ENCODE peak calls at places on chromosomes 7 and 10, in seven cellular contexts. One of them, this sample, is unnamed.

GRCh38 chr10:114081911-114082583 is 38.4 kb downstream of the ADRB1 start:
- DNase-seq in GM12865: no peak
- DNase-seq in activated CD4-positive, alpha-beta T cell treated with anti-CD3 and anti-CD28 coated beads, Interleukin-2, amount 10 ng/mL, durations not matched to agents 7 days and 5 days: no peak
- DNase-seq in lower leg skin: no peak
- DNase-seq in GM12892: no peak
- DNase-seq in stimulated activated CD4-positive, alpha-beta T cell treated with anti-CD3 and anti-CD28 coated beads, Interleukin-1b, Interleukin-23, amount 100 ng/mL, for 4 hours: no peak
- DNase-seq in mesenteric fat pad: no peak
- DNase-seq in this sample: no peak

GRCh38 chr10:90674927-90675326 is 182.9 kb downstream of the HTR7 start:
- DNase-seq in GM12865: no peak
- DNase-seq in mesenteric fat pad: no peak
- DNase-seq in GM12892: no peak
- DNase-seq in stimulated activated CD4-positive, alpha-beta T cell treated with anti-CD3 and anti-CD28 coated beads, Interleukin-1b, Interleukin-23, amount 100 ng/mL, for 4 hours: no peak
- DNase-seq in lower leg skin: peak
- DNase-seq in activated CD4-positive, alpha-beta T cell treated with anti-CD3 and anti-CD28 coated beads, Interleukin-2, amount 10 ng/mL, durations not matched to agents 7 days and 5 days: no peak
- DNase-seq in this sample: no peak

GRCh38 chr7:148912758-148913541 is 28.9 kb upstream of the EZH2 start:
- DNase-seq in mesenteric fat pad: no peak
- DNase-seq in GM12865: peak
- DNase-seq in stimulated activated CD4-positive, alpha-beta T cell treated with anti-CD3 and anti-CD28 coated beads, Interleukin-1b, Interleukin-23, amount 100 ng/mL, for 4 hours: no peak
- DNase-seq in GM12892: no peak
- DNase-seq in lower leg skin: no peak
- DNase-seq in activated CD4-positive, alpha-beta T cell treated with anti-CD3 and anti-CD28 coated beads, Interleukin-2, amount 10 ng/mL, durations not matched to agents 7 days and 5 days: peak
- DNase-seq in this sample: no peak

GRCh38 chr10:70122742-70123141 is 9.9 kb downstream of the AIFM2 start:
- DNase-seq in lower leg skin: no peak
- DNase-seq in activated CD4-positive, alpha-beta T cell treated with anti-CD3 and anti-CD28 coated beads, Interleukin-2, amount 10 ng/mL, durations not matched to agents 7 days and 5 days: no peak
- DNase-seq in stimulated activated CD4-positive, alpha-beta T cell treated with anti-CD3 and anti-CD28 coated beads, Interleukin-1b, Interleukin-23, amount 100 ng/mL, for 4 hours: no peak
- DNase-seq in mesenteric fat pad: no peak
- DNase-seq in GM12892: no peak
- DNase-seq in GM12865: no peak
- DNase-seq in this sample: no peak

GRCh38 chr10:132627736-132628512 is 90.3 kb downstream of the INPP5A start:
- DNase-seq in stimulated activated CD4-positive, alpha-beta T cell treated with anti-CD3 and anti-CD28 coated beads, Interleukin-1b, Interleukin-23, amount 100 ng/mL, for 4 hours: no peak
- DNase-seq in activated CD4-positive, alpha-beta T cell treated with anti-CD3 and anti-CD28 coated beads, Interleukin-2, amount 10 ng/mL, durations not matched to agents 7 days and 5 days: no peak
- DNase-seq in GM12865: no peak
- DNase-seq in GM12892: no peak
- DNase-seq in mesenteric fat pad: no peak
- DNase-seq in lower leg skin: no peak
- DNase-seq in this sample: no peak

GRCh38 chr10:46267132-46267985 is 19.4 kb upstream of the ANTXRL start:
- DNase-seq in lower leg skin: no peak
- DNase-seq in activated CD4-positive, alpha-beta T cell treated with anti-CD3 and anti-CD28 coated beads, Interleukin-2, amount 10 ng/mL, durations not matched to agents 7 days and 5 days: no peak
- DNase-seq in mesenteric fat pad: no peak
- DNase-seq in stimulated activated CD4-positive, alpha-beta T cell treated with anti-CD3 and anti-CD28 coated beads, Interleukin-1b, Interleukin-23, amount 100 ng/mL, for 4 hours: no peak
- DNase-seq in GM12892: no peak
- DNase-seq in GM12865: no peak
- DNase-seq in this sample: no peak

GRCh38 chr10:45279702-45280101 is 35.7 kb downstream of the OR13A1 start:
- DNase-seq in activated CD4-positive, alpha-beta T cell treated with anti-CD3 and anti-CD28 coated beads, Interleukin-2, amount 10 ng/mL, durations not matched to agents 7 days and 5 days: no peak
- DNase-seq in lower leg skin: no peak
- DNase-seq in mesenteric fat pad: no peak
- DNase-seq in stimulated activated CD4-positive, alpha-beta T cell treated with anti-CD3 and anti-CD28 coated beads, Interleukin-1b, Interleukin-23, amount 100 ng/mL, for 4 hours: no peak
- DNase-seq in GM12865: no peak
- DNase-seq in GM12892: no peak
- DNase-seq in this sample: no peak

GRCh38 chr7:106176414-106177294 is 64.5 kb upstream of the SYPL1 start:
- DNase-seq in stimulated activated CD4-positive, alpha-beta T cell treated with anti-CD3 and anti-CD28 coated beads, Interleukin-1b, Interleukin-23, amount 100 ng/mL, for 4 hours: peak
- DNase-seq in activated CD4-positive, alpha-beta T cell treated with anti-CD3 and anti-CD28 coated beads, Interleukin-2, amount 10 ng/mL, durations not matched to agents 7 days and 5 days: peak
- DNase-seq in lower leg skin: peak
- DNase-seq in GM12865: peak
- DNase-seq in GM12892: peak
- DNase-seq in mesenteric fat pad: peak
- DNase-seq in this sample: peak

GRCh38 chr7:90629306-90629918 is 33.3 kb downstream of the CDK14 start:
- DNase-seq in GM12865: peak
- DNase-seq in stimulated activated CD4-positive, alpha-beta T cell treated with anti-CD3 and anti-CD28 coated beads, Interleukin-1b, Interleukin-23, amount 100 ng/mL, for 4 hours: no peak
- DNase-seq in activated CD4-positive, alpha-beta T cell treated with anti-CD3 and anti-CD28 coated beads, Interleukin-2, amount 10 ng/mL, durations not matched to agents 7 days and 5 days: peak
- DNase-seq in lower leg skin: no peak
- DNase-seq in mesenteric fat pad: no peak
- DNase-seq in GM12892: no peak
- DNase-seq in this sample: no peak

GRCh38 chr7:100483728-100484635 is at the start of gene NYAP1:
- DNase-seq in GM12892: no peak
- DNase-seq in GM12865: peak
- DNase-seq in lower leg skin: no peak
- DNase-seq in stimulated activated CD4-positive, alpha-beta T cell treated with anti-CD3 and anti-CD28 coated beads, Interleukin-1b, Interleukin-23, amount 100 ng/mL, for 4 hours: peak
- DNase-seq in mesenteric fat pad: no peak
- DNase-seq in activated CD4-positive, alpha-beta T cell treated with anti-CD3 and anti-CD28 coated beads, Interleukin-2, amount 10 ng/mL, durations not matched to agents 7 days and 5 days: peak
- DNase-seq in this sample: no peak

GRCh38 chr7:94656925-94657731 is 1.2 kb upstream of the SGCE start:
- DNase-seq in activated CD4-positive, alpha-beta T cell treated with anti-CD3 and anti-CD28 coated beads, Interleukin-2, amount 10 ng/mL, durations not matched to agents 7 days and 5 days: peak
- DNase-seq in GM12892: no peak
- DNase-seq in stimulated activated CD4-positive, alpha-beta T cell treated with anti-CD3 and anti-CD28 coated beads, Interleukin-1b, Interleukin-23, amount 100 ng/mL, for 4 hours: peak
- DNase-seq in lower leg skin: no peak
- DNase-seq in mesenteric fat pad: no peak
- DNase-seq in GM12865: peak
- DNase-seq in this sample: no peak

GRCh38 chr7:81484266-81484665 is 285.6 kb downstream of the HGF start:
- DNase-seq in lower leg skin: no peak
- DNase-seq in GM12865: peak
- DNase-seq in GM12892: no peak
- DNase-seq in activated CD4-positive, alpha-beta T cell treated with anti-CD3 and anti-CD28 coated beads, Interleukin-2, amount 10 ng/mL, durations not matched to agents 7 days and 5 days: no peak
- DNase-seq in mesenteric fat pad: no peak
- DNase-seq in stimulated activated CD4-positive, alpha-beta T cell treated with anti-CD3 and anti-CD28 coated beads, Interleukin-1b, Interleukin-23, amount 100 ng/mL, for 4 hours: no peak
- DNase-seq in this sample: no peak

GRCh38 chr10:119270893-119271361 is 63.6 kb downstream of the GRK5 start:
- DNase-seq in stimulated activated CD4-positive, alpha-beta T cell treated with anti-CD3 and anti-CD28 coated beads, Interleukin-1b, Interleukin-23, amount 100 ng/mL, for 4 hours: peak
- DNase-seq in mesenteric fat pad: peak
- DNase-seq in GM12892: peak
- DNase-seq in activated CD4-positive, alpha-beta T cell treated with anti-CD3 and anti-CD28 coated beads, Interleukin-2, amount 10 ng/mL, durations not matched to agents 7 days and 5 days: peak
- DNase-seq in lower leg skin: no peak
- DNase-seq in GM12865: peak
- DNase-seq in this sample: peak

GRCh38 chr7:151537818-151538561 is 18.3 kb upstream of the RHEB start:
- DNase-seq in mesenteric fat pad: no peak
- DNase-seq in activated CD4-positive, alpha-beta T cell treated with anti-CD3 and anti-CD28 coated beads, Interleukin-2, amount 10 ng/mL, durations not matched to agents 7 days and 5 days: no peak
- DNase-seq in stimulated activated CD4-positive, alpha-beta T cell treated with anti-CD3 and anti-CD28 coated beads, Interleukin-1b, Interleukin-23, amount 100 ng/mL, for 4 hours: no peak
- DNase-seq in GM12892: no peak
- DNase-seq in GM12865: no peak
- DNase-seq in lower leg skin: no peak
- DNase-seq in this sample: no peak

GRCh38 chr10:125213541-125214282 is 53.3 kb upstream of the CTBP2 start:
- DNase-seq in lower leg skin: no peak
- DNase-seq in GM12892: no peak
- DNase-seq in mesenteric fat pad: no peak
- DNase-seq in GM12865: no peak
- DNase-seq in activated CD4-positive, alpha-beta T cell treated with anti-CD3 and anti-CD28 coated beads, Interleukin-2, amount 10 ng/mL, durations not matched to agents 7 days and 5 days: no peak
- DNase-seq in stimulated activated CD4-positive, alpha-beta T cell treated with anti-CD3 and anti-CD28 coated beads, Interleukin-1b, Interleukin-23, amount 100 ng/mL, for 4 hours: no peak
- DNase-seq in this sample: no peak

GRCh38 chr7:51304729-51305128 is 11.9 kb downstream of the COBL start:
- DNase-seq in activated CD4-positive, alpha-beta T cell treated with anti-CD3 and anti-CD28 coated beads, Interleukin-2, amount 10 ng/mL, durations not matched to agents 7 days and 5 days: no peak
- DNase-seq in stimulated activated CD4-positive, alpha-beta T cell treated with anti-CD3 and anti-CD28 coated beads, Interleukin-1b, Interleukin-23, amount 100 ng/mL, for 4 hours: no peak
- DNase-seq in lower leg skin: no peak
- DNase-seq in GM12892: no peak
- DNase-seq in GM12865: no peak
- DNase-seq in mesenteric fat pad: no peak
- DNase-seq in this sample: no peak

GRCh38 chr7:111931958-111932357 is 274.2 kb downstream of the DOCK4 start:
- DNase-seq in activated CD4-positive, alpha-beta T cell treated with anti-CD3 and anti-CD28 coated beads, Interleukin-2, amount 10 ng/mL, durations not matched to agents 7 days and 5 days: no peak
- DNase-seq in GM12865: no peak
- DNase-seq in stimulated activated CD4-positive, alpha-beta T cell treated with anti-CD3 and anti-CD28 coated beads, Interleukin-1b, Interleukin-23, amount 100 ng/mL, for 4 hours: no peak
- DNase-seq in GM12892: no peak
- DNase-seq in mesenteric fat pad: no peak
- DNase-seq in lower leg skin: no peak
- DNase-seq in this sample: no peak

GRCh38 chr7:106126170-106126938 is 14.2 kb upstream of the SYPL1 start:
- DNase-seq in activated CD4-positive, alpha-beta T cell treated with anti-CD3 and anti-CD28 coated beads, Interleukin-2, amount 10 ng/mL, durations not matched to agents 7 days and 5 days: peak
- DNase-seq in mesenteric fat pad: no peak
- DNase-seq in lower leg skin: no peak
- DNase-seq in GM12892: no peak
- DNase-seq in GM12865: no peak
- DNase-seq in stimulated activated CD4-positive, alpha-beta T cell treated with anti-CD3 and anti-CD28 coated beads, Interleukin-1b, Interleukin-23, amount 100 ng/mL, for 4 hours: no peak
- DNase-seq in this sample: no peak

GRCh38 chr7:151785681-151785965 is 91.3 kb downstream of the PRKAG2 start:
- DNase-seq in mesenteric fat pad: no peak
- DNase-seq in activated CD4-positive, alpha-beta T cell treated with anti-CD3 and anti-CD28 coated beads, Interleukin-2, amount 10 ng/mL, durations not matched to agents 7 days and 5 days: no peak
- DNase-seq in lower leg skin: no peak
- DNase-seq in stimulated activated CD4-positive, alpha-beta T cell treated with anti-CD3 and anti-CD28 coated beads, Interleukin-1b, Interleukin-23, amount 100 ng/mL, for 4 hours: no peak
- DNase-seq in GM12865: no peak
- DNase-seq in GM12892: no peak
- DNase-seq in this sample: no peak

GRCh38 chr7:27143022-27143949 is at the start of gene HOXA5:
- DNase-seq in GM12892: no peak
- DNase-seq in lower leg skin: no peak
- DNase-seq in mesenteric fat pad: no peak
- DNase-seq in GM12865: peak
- DNase-seq in activated CD4-positive, alpha-beta T cell treated with anti-CD3 and anti-CD28 coated beads, Interleukin-2, amount 10 ng/mL, durations not matched to agents 7 days and 5 days: no peak
- DNase-seq in stimulated activated CD4-positive, alpha-beta T cell treated with anti-CD3 and anti-CD28 coated beads, Interleukin-1b, Interleukin-23, amount 100 ng/mL, for 4 hours: no peak
- DNase-seq in this sample: no peak

GRCh38 chr7:112485766-112486165 is 5.0 kb downstream of the LSMEM1 start:
- DNase-seq in GM12865: no peak
- DNase-seq in GM12892: no peak
- DNase-seq in stimulated activated CD4-positive, alpha-beta T cell treated with anti-CD3 and anti-CD28 coated beads, Interleukin-1b, Interleukin-23, amount 100 ng/mL, for 4 hours: no peak
- DNase-seq in lower leg skin: no peak
- DNase-seq in mesenteric fat pad: no peak
- DNase-seq in activated CD4-positive, alpha-beta T cell treated with anti-CD3 and anti-CD28 coated beads, Interleukin-2, amount 10 ng/mL, durations not matched to agents 7 days and 5 days: no peak
- DNase-seq in this sample: no peak

GRCh38 chr7:54901840-54902239 is 117.0 kb upstream of the EGFR start:
- DNase-seq in activated CD4-positive, alpha-beta T cell treated with anti-CD3 and anti-CD28 coated beads, Interleukin-2, amount 10 ng/mL, durations not matched to agents 7 days and 5 days: no peak
- DNase-seq in GM12892: no peak
- DNase-seq in lower leg skin: no peak
- DNase-seq in stimulated activated CD4-positive, alpha-beta T cell treated with anti-CD3 and anti-CD28 coated beads, Interleukin-1b, Interleukin-23, amount 100 ng/mL, for 4 hours: no peak
- DNase-seq in mesenteric fat pad: no peak
- DNase-seq in GM12865: no peak
- DNase-seq in this sample: no peak

GRCh38 chr7:16743207-16743606 is 10.3 kb upstream of the TSPAN13 start:
- DNase-seq in GM12865: no peak
- DNase-seq in lower leg skin: no peak
- DNase-seq in stimulated activated CD4-positive, alpha-beta T cell treated with anti-CD3 and anti-CD28 coated beads, Interleukin-1b, Interleukin-23, amount 100 ng/mL, for 4 hours: no peak
- DNase-seq in activated CD4-positive, alpha-beta T cell treated with anti-CD3 and anti-CD28 coated beads, Interleukin-2, amount 10 ng/mL, durations not matched to agents 7 days and 5 days: no peak
- DNase-seq in GM12892: no peak
- DNase-seq in mesenteric fat pad: no peak
- DNase-seq in this sample: no peak

GRCh38 chr10:95467162-95467599 is 94.0 kb downstream of the SORBS1 start:
- DNase-seq in lower leg skin: peak
- DNase-seq in GM12892: no peak
- DNase-seq in mesenteric fat pad: no peak
- DNase-seq in activated CD4-positive, alpha-beta T cell treated with anti-CD3 and anti-CD28 coated beads, Interleukin-2, amount 10 ng/mL, durations not matched to agents 7 days and 5 days: no peak
- DNase-seq in stimulated activated CD4-positive, alpha-beta T cell treated with anti-CD3 and anti-CD28 coated beads, Interleukin-1b, Interleukin-23, amount 100 ng/mL, for 4 hours: no peak
- DNase-seq in GM12865: no peak
- DNase-seq in this sample: no peak

GRCh38 chr7:85734823-85735222 is 548.0 kb upstream of the SEMA3D start:
- DNase-seq in stimulated activated CD4-positive, alpha-beta T cell treated with anti-CD3 and anti-CD28 coated beads, Interleukin-1b, Interleukin-23, amount 100 ng/mL, for 4 hours: no peak
- DNase-seq in GM12865: no peak
- DNase-seq in lower leg skin: no peak
- DNase-seq in activated CD4-positive, alpha-beta T cell treated with anti-CD3 and anti-CD28 coated beads, Interleukin-2, amount 10 ng/mL, durations not matched to agents 7 days and 5 days: no peak
- DNase-seq in GM12892: no peak
- DNase-seq in mesenteric fat pad: no peak
- DNase-seq in this sample: no peak

GRCh38 chr7:50792342-50793114 is 9.8 kb upstream of the GRB10 start:
- DNase-seq in activated CD4-positive, alpha-beta T cell treated with anti-CD3 and anti-CD28 coated beads, Interleukin-2, amount 10 ng/mL, durations not matched to agents 7 days and 5 days: no peak
- DNase-seq in GM12865: no peak
- DNase-seq in mesenteric fat pad: peak
- DNase-seq in stimulated activated CD4-positive, alpha-beta T cell treated with anti-CD3 and anti-CD28 coated beads, Interleukin-1b, Interleukin-23, amount 100 ng/mL, for 4 hours: peak
- DNase-seq in lower leg skin: no peak
- DNase-seq in GM12892: no peak
- DNase-seq in this sample: no peak

GRCh38 chr10:99920486-99920885 is 89.3 kb downstream of the DNMBP start:
- DNase-seq in mesenteric fat pad: no peak
- DNase-seq in GM12892: no peak
- DNase-seq in stimulated activated CD4-positive, alpha-beta T cell treated with anti-CD3 and anti-CD28 coated beads, Interleukin-1b, Interleukin-23, amount 100 ng/mL, for 4 hours: no peak
- DNase-seq in GM12865: no peak
- DNase-seq in activated CD4-positive, alpha-beta T cell treated with anti-CD3 and anti-CD28 coated beads, Interleukin-2, amount 10 ng/mL, durations not matched to agents 7 days and 5 days: no peak
- DNase-seq in lower leg skin: no peak
- DNase-seq in this sample: no peak

GRCh38 chr7:119935418-119936025 is 337.5 kb upstream of the KCND2 start:
- DNase-seq in activated CD4-positive, alpha-beta T cell treated with anti-CD3 and anti-CD28 coated beads, Interleukin-2, amount 10 ng/mL, durations not matched to agents 7 days and 5 days: no peak
- DNase-seq in GM12892: no peak
- DNase-seq in GM12865: peak
- DNase-seq in lower leg skin: no peak
- DNase-seq in stimulated activated CD4-positive, alpha-beta T cell treated with anti-CD3 and anti-CD28 coated beads, Interleukin-1b, Interleukin-23, amount 100 ng/mL, for 4 hours: no peak
- DNase-seq in mesenteric fat pad: no peak
- DNase-seq in this sample: no peak

GRCh38 chr10:3748484-3748883 is 36.5 kb downstream of the KLF6 start:
- DNase-seq in mesenteric fat pad: no peak
- DNase-seq in GM12892: no peak
- DNase-seq in GM12865: no peak
- DNase-seq in stimulated activated CD4-positive, alpha-beta T cell treated with anti-CD3 and anti-CD28 coated beads, Interleukin-1b, Interleukin-23, amount 100 ng/mL, for 4 hours: no peak
- DNase-seq in lower leg skin: no peak
- DNase-seq in activated CD4-positive, alpha-beta T cell treated with anti-CD3 and anti-CD28 coated beads, Interleukin-2, amount 10 ng/mL, durations not matched to agents 7 days and 5 days: no peak
- DNase-seq in this sample: no peak

GRCh38 chr7:38973760-38974159 is 3.9 kb upstream of the POU6F2 start:
- DNase-seq in stimulated activated CD4-positive, alpha-beta T cell treated with anti-CD3 and anti-CD28 coated beads, Interleukin-1b, Interleukin-23, amount 100 ng/mL, for 4 hours: no peak
- DNase-seq in GM12892: no peak
- DNase-seq in GM12865: no peak
- DNase-seq in mesenteric fat pad: no peak
- DNase-seq in activated CD4-positive, alpha-beta T cell treated with anti-CD3 and anti-CD28 coated beads, Interleukin-2, amount 10 ng/mL, durations not matched to agents 7 days and 5 days: no peak
- DNase-seq in lower leg skin: no peak
- DNase-seq in this sample: no peak

GRCh38 chr7:83456413-83456812 is 192.5 kb downstream of the SEMA3E start:
- DNase-seq in GM12865: no peak
- DNase-seq in GM12892: no peak
- DNase-seq in stimulated activated CD4-positive, alpha-beta T cell treated with anti-CD3 and anti-CD28 coated beads, Interleukin-1b, Interleukin-23, amount 100 ng/mL, for 4 hours: no peak
- DNase-seq in activated CD4-positive, alpha-beta T cell treated with anti-CD3 and anti-CD28 coated beads, Interleukin-2, amount 10 ng/mL, durations not matched to agents 7 days and 5 days: no peak
- DNase-seq in mesenteric fat pad: no peak
- DNase-seq in lower leg skin: no peak
- DNase-seq in this sample: no peak

GRCh38 chr10:59098387-59098786 is 78.1 kb upstream of the PHYHIPL start:
- DNase-seq in activated CD4-positive, alpha-beta T cell treated with anti-CD3 and anti-CD28 coated beads, Interleukin-2, amount 10 ng/mL, durations not matched to agents 7 days and 5 days: no peak
- DNase-seq in stimulated activated CD4-positive, alpha-beta T cell treated with anti-CD3 and anti-CD28 coated beads, Interleukin-1b, Interleukin-23, amount 100 ng/mL, for 4 hours: no peak
- DNase-seq in GM12865: no peak
- DNase-seq in GM12892: no peak
- DNase-seq in lower leg skin: no peak
- DNase-seq in mesenteric fat pad: no peak
- DNase-seq in this sample: no peak

GRCh38 chr7:159197066-159197975 is 52.7 kb upstream of the VIPR2 start:
- DNase-seq in GM12892: no peak
- DNase-seq in lower leg skin: no peak
- DNase-seq in mesenteric fat pad: no peak
- DNase-seq in activated CD4-positive, alpha-beta T cell treated with anti-CD3 and anti-CD28 coated beads, Interleukin-2, amount 10 ng/mL, durations not matched to agents 7 days and 5 days: peak
- DNase-seq in GM12865: no peak
- DNase-seq in stimulated activated CD4-positive, alpha-beta T cell treated with anti-CD3 and anti-CD28 coated beads, Interleukin-1b, Interleukin-23, amount 100 ng/mL, for 4 hours: peak
- DNase-seq in this sample: no peak

GRCh38 chr7:148615085-148615750 is 24.7 kb downstream of the C7orf33 start:
- DNase-seq in GM12892: no peak
- DNase-seq in stimulated activated CD4-positive, alpha-beta T cell treated with anti-CD3 and anti-CD28 coated beads, Interleukin-1b, Interleukin-23, amount 100 ng/mL, for 4 hours: no peak
- DNase-seq in lower leg skin: no peak
- DNase-seq in activated CD4-positive, alpha-beta T cell treated with anti-CD3 and anti-CD28 coated beads, Interleukin-2, amount 10 ng/mL, durations not matched to agents 7 days and 5 days: no peak
- DNase-seq in GM12865: no peak
- DNase-seq in mesenteric fat pad: no peak
- DNase-seq in this sample: no peak

GRCh38 chr7:123748171-123748733 is 551 bp downstream of the WASL start:
- DNase-seq in GM12892: no peak
- DNase-seq in activated CD4-positive, alpha-beta T cell treated with anti-CD3 and anti-CD28 coated beads, Interleukin-2, amount 10 ng/mL, durations not matched to agents 7 days and 5 days: peak
- DNase-seq in stimulated activated CD4-positive, alpha-beta T cell treated with anti-CD3 and anti-CD28 coated beads, Interleukin-1b, Interleukin-23, amount 100 ng/mL, for 4 hours: peak
- DNase-seq in lower leg skin: no peak
- DNase-seq in GM12865: peak
- DNase-seq in mesenteric fat pad: no peak
- DNase-seq in this sample: no peak

GRCh38 chr7:34622182-34622581 is 35.8 kb upstream of the NPSR1 start:
- DNase-seq in GM12865: no peak
- DNase-seq in lower leg skin: no peak
- DNase-seq in GM12892: no peak
- DNase-seq in stimulated activated CD4-positive, alpha-beta T cell treated with anti-CD3 and anti-CD28 coated beads, Interleukin-1b, Interleukin-23, amount 100 ng/mL, for 4 hours: no peak
- DNase-seq in activated CD4-positive, alpha-beta T cell treated with anti-CD3 and anti-CD28 coated beads, Interleukin-2, amount 10 ng/mL, durations not matched to agents 7 days and 5 days: no peak
- DNase-seq in mesenteric fat pad: no peak
- DNase-seq in this sample: no peak

GRCh38 chr10:53487019-53487983 is 714.7 kb upstream of the MBL2 start:
- DNase-seq in stimulated activated CD4-positive, alpha-beta T cell treated with anti-CD3 and anti-CD28 coated beads, Interleukin-1b, Interleukin-23, amount 100 ng/mL, for 4 hours: no peak
- DNase-seq in lower leg skin: no peak
- DNase-seq in mesenteric fat pad: no peak
- DNase-seq in GM12865: no peak
- DNase-seq in activated CD4-positive, alpha-beta T cell treated with anti-CD3 and anti-CD28 coated beads, Interleukin-2, amount 10 ng/mL, durations not matched to agents 7 days and 5 days: no peak
- DNase-seq in GM12892: no peak
- DNase-seq in this sample: no peak

This sample was measured in natural killer cell treated with Interleukin-12 subunit alpha and Interleukin-12 subunit beta and Interleukin-15 and Interleukin-18, amount 100 ng/mL, for 72 hours.